ENCODE peak calls at places on chromosomes 6 and 20, in ten cellular contexts. S is HCT116, O is endothelial cell of umbilical vein, G is GM23338, N is suprapubic skin, F is Panc1, R is HepG2, Z is breast epithelium, Q is stomach, L is sigmoid colon. J is an unnamed sample.

GRCh38 chr20:34112600-34113061 is 588 bp upstream of the EIF2S2 start:
- DNase-seq in S (no peak), O (peak; percentile 76), G (peak; percentile 42), N (peak; percentile 71), F (no peak), R (peak; percentile 48), Z (peak; percentile 25), Q (peak; percentile 32), L (peak; percentile 71), J (peak; percentile 36)

GRCh38 chr20:3777726-3778629 is 3.3 kb downstream of the SPEF1 start:
- DNase-seq in S (no peak), O (peak; percentile 39), G (peak; percentile 85), N (no peak), F (no peak), R (no peak), Z (peak; percentile 55), Q (peak; percentile 62), L (peak; percentile 90), J (peak; percentile 69)

GRCh38 chr6:149900620-149901443 is 2.9 kb upstream of the RAET1E start:
- DNase-seq in S (no peak), O (no peak), G (no peak), N (peak; percentile 62), F (no peak), R (no peak), Z (peak; percentile 45), Q (no peak), L (no peak), J (no peak)

GRCh38 chr20:63594043-63594561 is 20.1 kb upstream of the HELZ2 start:
- DNase-seq in S (no peak), O (peak; percentile 33), G (no peak), N (no peak), F (no peak), R (no peak), Z (no peak), Q (no peak), L (no peak), J (no peak)

GRCh38 chr6:147699637-147700036 is 191.1 kb downstream of the SAMD5 start:
- DNase-seq in S (peak; percentile 34), O (peak; percentile 55), G (no peak), N (no peak), F (no peak), R (no peak), Z (no peak), Q (no peak), L (no peak), J (no peak)

GRCh38 chr20:19888269-19888669 is 128.9 kb upstream of the NAA20 start:
- DNase-seq in S (no peak), O (peak; percentile 68), G (no peak), N (no peak), F (no peak), R (no peak), Z (peak; percentile 27), Q (no peak), L (peak; percentile 66), J (peak; percentile 36)

GRCh38 chr6:162817196-162817595 is 89.4 kb downstream of the PACRG start:
- DNase-seq in S (no peak), O (no peak), G (no peak), N (no peak), F (no peak), R (no peak), Z (no peak), Q (no peak), L (no peak), J (no peak)

GRCh38 chr6:141562801-141563763 is 569.6 kb upstream of the GJE1 start:
- DNase-seq in S (peak; percentile 73), O (peak; percentile 97), G (peak; percentile 78), N (peak; percentile 62), F (peak; percentile 77), R (peak; percentile 74), Z (peak; percentile 35), Q (peak; percentile 53), L (peak; percentile 68), J (peak; percentile 49)

GRCh38 chr20:11266571-11266970 is 592.8 kb upstream of the JAG1 start:
- DNase-seq in S (no peak), O (peak; percentile 90), G (no peak), N (no peak), F (peak; percentile 22), R (no peak), Z (no peak), Q (no peak), L (no peak), J (no peak)

GRCh38 chr6:32332433-32332832 is 39.3 kb downstream of the TSBP1 start:
- DNase-seq in S (no peak), O (no peak), G (no peak), N (no peak), F (no peak), R (no peak), Z (no peak), Q (no peak), L (no peak), J (no peak)

GRCh38 chr20:49866051-49866450 is 49.3 kb downstream of the SPATA2 start:
- DNase-seq in S (no peak), O (no peak), G (no peak), N (no peak), F (no peak), R (no peak), Z (no peak), Q (no peak), L (no peak), J (no peak)

GRCh38 chr6:100435299-100435698 is 29.4 kb downstream of the SIM1 start:
- DNase-seq in S (peak; percentile 19), O (no peak), G (peak; percentile 31), N (no peak), F (no peak), R (no peak), Z (no peak), Q (no peak), L (no peak), J (no peak)

GRCh38 chr6:133741375-133741861 is 147.5 kb upstream of the TCF21 start:
- DNase-seq in S (peak; percentile 28), O (no peak), G (peak; percentile 8), N (no peak), F (no peak), R (no peak), Z (no peak), Q (no peak), L (no peak), J (no peak)
- H3K4me3 ChIP-seq in S (no peak overlapping the region), O (no peak overlapping the region), G (no peak overlapping the region), N (no peak overlapping the region), F (no peak overlapping the region), R (no peak overlapping the region), Z (no peak overlapping the region), Q (no peak overlapping the region), L (no peak overlapping the region), J (no peak overlapping the region)

DNA sequence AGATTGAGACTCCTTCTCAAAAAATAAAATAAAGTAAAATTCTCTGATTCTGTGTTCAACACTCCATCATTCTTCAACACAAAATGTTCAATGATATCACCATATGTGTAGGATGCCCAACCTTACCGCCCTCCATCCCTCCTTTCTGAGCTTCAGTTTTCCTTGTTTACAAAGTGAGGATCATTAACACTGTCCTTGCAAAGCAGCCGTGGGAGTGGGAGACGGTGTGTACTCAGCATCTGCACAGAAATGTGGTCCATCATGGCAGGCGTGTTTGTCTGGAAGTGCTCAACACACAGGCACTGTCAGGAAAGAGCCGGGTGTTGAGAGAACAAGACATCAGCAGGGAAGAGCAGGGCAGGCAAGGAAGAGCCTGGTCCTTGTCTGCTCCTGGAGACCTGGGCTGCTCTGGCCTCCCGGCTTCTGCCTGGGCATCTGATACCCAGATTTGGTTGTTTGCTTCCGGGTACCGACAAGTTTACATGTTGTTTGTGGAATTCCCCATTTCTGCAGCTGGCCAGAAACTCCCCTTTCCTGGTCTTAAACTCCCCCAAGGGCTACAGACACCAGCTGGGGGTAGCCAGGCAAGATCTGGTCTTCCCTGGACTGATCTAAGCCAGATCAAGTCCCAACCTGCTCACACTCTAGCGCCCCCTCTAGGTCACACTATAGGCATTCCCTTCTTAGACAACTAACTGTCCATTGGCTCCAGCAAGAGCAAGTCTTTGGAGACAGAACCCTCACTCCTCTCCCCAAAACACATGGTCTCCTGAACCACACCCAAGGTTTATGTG is 26.7 kb upstream of the TTPAL start:
- DNase-seq in S (peak; percentile 16), O (no peak), G (peak; percentile 90), N (no peak), F (no peak), R (peak; percentile 68), Z (no peak), Q (no peak), L (no peak), J (peak; percentile 52)
- TF ChIP-seq CTCF in S (peak; percentile 16), O (peak; percentile 26), G (peak; percentile 85), N (no peak), F (no peak), R (peak; percentile 72), Z (no peak), Q (no peak), L (no peak), J (peak; percentile 24)

DNA sequence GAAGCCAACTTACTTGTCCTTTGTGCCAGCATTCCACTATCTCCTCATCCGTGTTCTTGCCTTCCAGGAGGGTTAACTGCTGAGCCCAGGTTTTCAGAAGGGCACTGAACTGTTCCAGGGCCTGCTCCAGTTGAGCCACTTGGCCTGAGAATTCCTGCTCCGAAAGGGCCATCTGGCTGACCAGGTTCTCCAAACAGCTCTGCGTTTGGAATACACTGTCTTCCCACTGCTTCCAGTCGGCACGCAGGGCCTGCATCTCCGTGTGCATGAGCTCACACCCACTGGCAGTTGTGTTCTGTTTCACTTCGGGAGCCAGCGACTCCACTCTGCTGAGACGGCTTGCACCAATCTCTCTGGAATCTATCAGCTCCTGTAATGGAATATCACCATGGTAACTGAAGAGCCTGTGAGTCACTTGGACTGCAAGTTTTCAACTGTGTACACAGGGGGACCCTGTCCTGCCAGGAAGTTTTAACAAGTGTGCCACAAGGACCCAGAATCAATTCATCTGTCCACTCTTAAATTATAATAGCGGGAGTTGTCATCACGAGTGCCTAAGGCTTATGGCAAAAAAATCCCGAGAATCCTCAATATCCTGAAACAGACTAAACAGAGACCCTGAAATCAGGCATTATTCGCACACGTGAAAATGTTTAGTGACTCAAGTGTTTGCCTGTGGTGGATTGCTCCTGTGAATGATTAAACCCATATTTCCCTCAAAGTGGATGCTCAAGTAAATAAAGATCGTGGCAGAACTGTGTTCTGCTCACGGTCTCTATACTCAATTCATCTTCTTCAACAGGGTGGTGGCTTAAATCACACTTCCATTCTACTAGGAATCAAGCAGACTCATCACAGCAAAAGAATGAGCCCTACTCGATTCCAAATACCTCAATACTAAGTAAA is 255.9 kb downstream of the SYNE1 start:
- DNase-seq in S (peak; percentile 73), O (peak; percentile 95), G (no peak), N (peak; percentile 90), F (peak; percentile 15), R (peak; percentile 91), Z (peak; percentile 63), Q (peak; percentile 41), L (peak; percentile 95), J (peak; percentile 53)
- TF ChIP-seq POLR2AphosphoS5 in S (peak; percentile 31), O (no peak), G (no peak), N (peak; percentile 87), F (no peak), R (no peak), Z (peak; percentile 77), Q (peak; percentile 84), L (peak; percentile 90), J (peak; percentile 92)

GRCh38 chr20:57265649-57266250 is 691 bp downstream of the BMP7 start:
- DNase-seq in S (no peak), O (no peak), G (peak; percentile 57), N (peak; percentile 67), F (no peak), R (no peak), Z (no peak), Q (no peak), L (no peak), J (no peak)
- H3K4me3 ChIP-seq in S (peak overlapping the region; percentile 44), O (no peak overlapping the region), G (peak overlapping the region; percentile 88), N (peak overlapping the region; percentile 66), F (peak overlapping the region; percentile 50), R (no peak overlapping the region), Z (peak overlapping the region; percentile 43), Q (peak overlapping the region; percentile 50), L (peak overlapping the region; percentile 42), J (no peak overlapping the region)

GRCh38 chr20:47377122-47377722 is 20.7 kb upstream of the ZMYND8 start:
- DNase-seq in S (no peak), O (no peak), G (no peak), N (no peak), F (no peak), R (no peak), Z (peak; percentile 72), Q (no peak), L (no peak), J (no peak)
- TF ChIP-seq CTCF in S (no peak), O (no peak), G (peak; percentile 17), N (no peak), F (no peak), R (no peak), Z (no peak), Q (no peak), L (no peak), J (no peak)